ENCODE peak calls at places on chromosomes 16 and 17, in ten cellular contexts. A is adrenal gland, K is body of pancreas, H is uterus, U is K562, M is heart left ventricle, B is IMR-90, L is A549, T is stomach, P is H1. C is an unnamed sample.

GRCh38 chr16:84088695-84089395 is 27.9 kb downstream of the MBTPS1 start:
- DNase-seq in M (peak), L (no peak), K (no peak), B (no peak), U (no peak), H (no peak), P (no peak), T (peak), A (no peak), C (peak)

GRCh38 chr17:78361227-78361683 is 1.4 kb upstream of the SOCS3 start:
- DNase-seq in H (no peak), U (no peak), K (no peak), B (no peak), A (no peak), M (no peak), L (no peak), P (no peak), T (no peak), C (no peak)

GRCh38 chr16:3580686-3581085 is 3.5 kb upstream of the NLRC3 start:
- DNase-seq in L (no peak), B (peak), P (no peak), T (no peak), H (peak), M (no peak), U (no peak), K (no peak), A (no peak), C (no peak)

GRCh38 chr17:4365628-4366311 is 705 bp downstream of the UBE2G1 start:
- DNase-seq in B (no peak), T (no peak), M (peak), H (peak), L (no peak), U (peak), A (peak), P (peak), K (peak), C (no peak)

GRCh38 chr17:3904486-3904885 is 11.6 kb upstream of the CAMKK1 start:
- DNase-seq in L (no peak), T (no peak), P (no peak), K (peak), H (no peak), M (no peak), B (no peak), U (no peak), A (no peak), C (no peak)

GRCh38 chr17:48240562-48241130 is 133.1 kb downstream of the SNX11 start:
- DNase-seq in T (no peak), A (no peak), K (no peak), L (peak), B (peak), M (no peak), P (no peak), U (peak), H (no peak), C (no peak)

GRCh38 chr16:70746040-70746707 is 54.8 kb downstream of the VAC14 start:
- DNase-seq in M (peak), H (peak), L (peak), T (peak), P (no peak), U (peak), B (peak), A (peak), K (peak), C (peak)

GRCh38 chr17:32429598-32429997 is 14.7 kb upstream of the PSMD11 start:
- DNase-seq in L (no peak), U (no peak), A (no peak), P (no peak), T (no peak), H (no peak), B (no peak), K (no peak), M (no peak), C (no peak)

GRCh38 chr17:17855976-17856375 is 19.2 kb upstream of the SREBF1 start:
- DNase-seq in H (no peak), B (no peak), P (no peak), L (no peak), A (peak), T (no peak), M (no peak), K (no peak), U (no peak), C (no peak)

GRCh38 chr16:80158766-80159165 is 382.0 kb upstream of the DYNLRB2 start:
- DNase-seq in H (no peak), T (no peak), L (peak), U (no peak), B (peak), P (no peak), M (no peak), A (no peak), K (no peak), C (no peak)

GRCh38 chr17:40958086-40958953 is 8.4 kb downstream of the KRT39 start:
- DNase-seq in L (no peak), P (no peak), K (no peak), T (peak), U (no peak), A (no peak), B (no peak), H (no peak), M (no peak), C (no peak)

GRCh38 chr16:23484501-23485256 is 25.6 kb downstream of the GGA2 start:
- DNase-seq in L (no peak), B (no peak), U (no peak), A (no peak), H (no peak), P (no peak), T (no peak), K (no peak), M (no peak), C (no peak)
- TF ChIP-seq POLR2A in L (no peak), B (no peak), U (no peak), A (no peak), H (no peak), P (no peak), T (no peak), K (no peak), M (no peak), C (no peak)

DNA sequence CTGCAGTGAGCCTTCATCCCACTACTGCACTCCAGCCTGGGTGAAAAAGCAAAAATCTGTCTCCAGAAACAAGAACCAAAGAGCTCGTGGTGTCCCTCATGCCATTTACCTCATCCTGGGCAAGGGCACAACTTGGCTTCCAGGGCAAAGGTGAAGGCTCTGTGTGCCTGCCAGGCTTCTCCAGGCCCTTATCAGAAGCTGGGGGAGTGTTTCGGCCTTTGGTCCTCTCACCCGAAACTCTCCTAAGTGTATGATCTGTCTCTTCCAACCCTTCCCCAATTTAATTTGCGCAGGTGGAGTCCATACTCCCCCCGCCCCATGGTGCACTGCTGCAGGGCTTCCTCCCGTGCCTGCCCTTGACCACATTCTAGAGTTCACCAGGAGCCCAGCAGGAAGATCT is 1.1 kb downstream of the CES2 start:
- DNase-seq in H (no peak), M (peak), T (peak), U (no peak), K (no peak), B (no peak), A (no peak), P (no peak), L (no peak), C (no peak)
- TF ChIP-seq POLR2A in H (no peak), M (no peak), T (no peak), U (no peak), K (no peak), B (no peak), A (no peak), P (no peak), L (no peak), C (no peak)

DNA sequence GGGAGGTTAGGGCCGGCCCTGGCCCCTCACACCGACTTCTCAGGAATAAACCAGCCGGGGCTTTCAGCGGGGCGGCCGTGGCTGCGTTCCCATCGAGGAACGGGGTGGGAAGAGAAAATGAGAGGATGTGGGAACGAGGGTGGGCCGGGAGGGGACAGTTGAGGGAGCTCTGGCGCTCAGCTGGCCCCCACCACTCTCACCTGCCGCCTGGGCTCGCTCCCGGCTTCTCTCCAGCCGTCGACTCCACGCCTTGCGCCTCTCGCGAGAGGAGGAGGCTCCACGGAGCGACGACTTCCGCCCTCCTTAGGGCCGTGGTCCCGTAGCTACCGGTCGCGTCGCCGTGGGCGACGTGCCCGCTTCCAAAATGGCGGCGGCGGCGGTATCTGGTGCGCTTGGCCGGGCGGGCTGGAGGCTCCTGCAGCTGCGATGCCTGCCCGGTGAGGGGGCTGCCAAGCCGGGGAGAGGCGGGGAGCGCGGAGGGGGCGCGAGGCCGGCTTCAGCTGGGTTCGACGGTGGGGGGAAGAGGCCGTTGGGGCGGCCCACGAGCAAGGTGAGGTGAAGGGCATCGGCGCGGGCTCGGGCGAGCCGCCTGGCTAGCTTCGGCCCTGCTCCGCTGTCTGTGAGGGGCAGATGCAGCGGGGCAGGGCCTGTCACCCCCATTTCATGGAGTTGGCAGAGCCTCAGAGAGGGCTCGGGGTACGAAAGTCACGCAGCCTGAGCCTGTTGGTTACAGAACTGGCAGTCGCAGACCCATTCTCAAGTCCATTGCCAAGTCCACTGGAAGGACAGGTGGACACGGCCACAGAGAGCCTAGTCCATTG is at the start of the genes CIAPIN1 and COQ9:
- DNase-seq in A (peak), T (peak), U (peak), M (peak), H (peak), B (peak), P (peak), L (peak), K (peak), C (peak)
- TF ChIP-seq POLR2A in A (peak), T (peak), U (peak), M (peak), H (peak), B (peak), P (peak), L (peak), K (peak), C (peak)

DNA sequence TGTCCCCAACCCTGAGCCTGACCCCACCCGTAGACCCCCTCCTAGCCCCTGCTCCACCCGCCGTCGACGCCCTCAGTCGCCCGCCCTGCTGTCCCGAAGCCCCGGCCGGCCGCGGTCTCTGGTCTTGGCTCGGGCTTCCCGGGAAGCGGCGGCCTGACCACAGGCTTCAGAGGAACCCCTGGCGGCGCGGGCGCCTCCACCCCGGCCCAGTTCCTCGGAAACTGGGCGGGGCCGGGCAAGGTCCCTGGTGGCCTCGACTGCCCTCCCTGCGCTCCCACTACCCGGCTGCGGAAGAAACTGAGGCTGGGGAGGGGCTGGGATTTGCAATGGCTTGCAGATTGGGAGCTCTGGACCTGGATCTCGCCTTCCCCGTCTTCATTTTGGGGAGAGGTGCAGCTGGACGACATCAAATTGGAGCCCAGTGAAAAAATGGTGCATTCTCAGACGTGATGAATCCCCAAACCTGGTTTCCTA is 690 bp upstream of the SOCS1 start:
- DNase-seq in L (peak), A (peak), T (peak), H (peak), U (no peak), B (peak), P (no peak), K (peak), M (peak), C (no peak)
- TF ChIP-seq POLR2A in L (no peak), A (no peak), T (no peak), H (no peak), U (no peak), B (no peak), P (no peak), K (no peak), M (no peak), C (no peak)

DNA sequence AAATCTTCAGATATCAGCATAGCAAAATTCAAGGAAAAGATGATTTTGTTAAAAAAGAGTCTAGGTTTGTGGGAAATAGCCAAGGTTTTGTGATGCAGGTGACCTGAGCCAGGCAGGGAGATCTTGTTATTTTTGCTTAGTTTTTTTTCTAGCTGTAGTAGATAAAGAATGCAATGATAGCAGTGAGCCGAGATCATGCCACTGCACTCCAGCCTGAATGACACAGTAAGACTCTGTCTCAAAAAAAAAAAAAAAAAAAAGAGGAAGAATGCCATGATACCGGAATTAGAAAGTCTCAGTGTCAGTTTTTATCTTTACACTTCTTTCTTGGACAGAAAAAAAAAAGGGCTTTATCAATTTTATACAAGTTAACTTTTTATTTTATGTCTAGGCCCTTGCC is 27.5 kb downstream of the TMEM238L start:
- DNase-seq in L (no peak), K (no peak), P (no peak), U (no peak), M (no peak), A (no peak), T (no peak), H (no peak), B (no peak), C (no peak)
- TF ChIP-seq POLR2A in L (no peak), K (no peak), P (no peak), U (no peak), M (no peak), A (no peak), T (no peak), H (no peak), B (no peak), C (no peak)

DNA sequence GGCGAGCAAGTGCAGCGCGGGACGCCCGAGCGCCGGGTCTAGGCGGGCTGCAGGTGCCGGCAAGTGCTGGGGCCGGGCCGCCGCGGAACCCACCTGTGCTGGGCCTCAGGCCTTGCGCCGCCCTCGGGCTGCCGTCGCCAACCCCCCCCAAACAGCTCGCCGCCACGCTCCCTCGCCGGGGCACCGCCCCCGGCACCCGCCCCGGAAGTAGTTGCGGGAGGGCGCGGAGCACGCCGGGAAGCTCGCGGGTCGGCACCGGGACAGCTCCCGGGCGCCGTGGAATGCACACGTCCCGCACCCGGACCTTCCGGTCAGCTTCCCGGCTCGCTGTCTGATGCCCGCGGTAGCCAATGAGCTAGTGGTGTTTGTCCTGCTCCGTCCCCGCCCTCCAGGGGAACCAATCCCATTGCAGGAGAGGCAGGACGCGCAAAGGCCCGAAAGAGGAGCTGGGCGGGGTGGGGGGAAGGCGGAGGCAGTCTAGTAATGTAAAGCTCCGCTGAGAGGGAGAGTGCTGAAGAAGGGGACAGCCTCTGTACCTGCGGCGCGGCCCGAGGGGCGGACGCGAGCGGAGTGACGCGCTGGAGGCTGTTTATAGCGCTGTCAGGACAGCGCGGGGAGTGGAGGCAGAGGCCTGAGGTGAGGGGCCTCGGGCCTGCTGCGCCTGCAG is at the start of the genes ANKS3 and DNAAF8:
- DNase-seq in T (peak), H (peak), U (peak), B (peak), L (peak), M (peak), A (peak), P (peak), K (peak), C (peak)
- TF ChIP-seq POLR2A in T (no peak), H (no peak), U (peak), B (no peak), L (peak), M (peak), A (peak), P (no peak), K (no peak), C (peak)

GRCh38 chr17:63741251-63742049 is at the start of gene STRADA:
- DNase-seq in H (peak), U (peak), P (peak), L (peak), M (peak), T (peak), B (peak), K (peak), A (peak), C (peak)
- TF ChIP-seq POLR2A in H (peak), U (peak), P (no peak), L (peak), M (peak), T (peak), B (peak), K (peak), A (peak), C (peak)

C was measured in erythroblast.